ENCODE peak calls at places on chromosomes 16 and 17, in seven cellular contexts. Z, M, F, S, U, V and D are unnamed samples.
A peak's percentile ranks its signal among the peaks of the same experiment; 100 is the strongest.

GRCh38 chr16:9499921-9500593 is 408.6 kb downstream of the HAPSTR1 start:
- DNase-seq in Z (no peak), M (no peak), F (no peak), S (no peak), U (peak; percentile 29), V (no peak), D (no peak)

GRCh38 chr17:9842057-9842758 is 16.5 kb downstream of the GLP2R start:
- DNase-seq in Z (peak; percentile 35), M (peak; percentile 75), F (peak; percentile 77), S (no peak), U (no peak), V (peak; percentile 90), D (no peak)

GRCh38 chr16:18832613-18833012 is 31.3 kb upstream of the ARL6IP1 start:
- DNase-seq in Z (no peak), M (no peak), F (no peak), S (no peak), U (no peak), V (no peak), D (no peak)

GRCh38 chr16:57333402-57333801 is 25.2 kb upstream of the CCL22 start:
- DNase-seq in Z (no peak), M (no peak), F (no peak), S (no peak), U (no peak), V (no peak), D (no peak)

GRCh38 chr16:81863630-81864352 is 84.7 kb downstream of the PLCG2 start:
- DNase-seq in Z (no peak), M (no peak), F (no peak), S (no peak), U (no peak), V (no peak), D (no peak)

GRCh38 chr17:75475851-75476250 is 19.4 kb downstream of the TMEM94 start:
- DNase-seq in Z (no peak), M (no peak), F (peak; percentile 18), S (no peak), U (no peak), V (peak; percentile 58), D (no peak)

GRCh38 chr16:58615280-58615679 is 14.3 kb downstream of the CNOT1 start:
- DNase-seq in Z (no peak), M (no peak), F (peak; percentile 63), S (no peak), U (no peak), V (peak; percentile 28), D (no peak)

GRCh38 chr17:7855643-7856080 is 796 bp downstream of the TMEM88 start:
- DNase-seq in Z (no peak), M (no peak), F (no peak), S (no peak), U (no peak), V (no peak), D (peak; percentile 27)

GRCh38 chr16:31451681-31452351 is 7.5 kb upstream of the ARMC5 start:
- DNase-seq in Z (no peak), M (no peak), F (peak; percentile 80), S (peak; percentile 81), U (no peak), V (peak; percentile 79), D (peak; percentile 65)

GRCh38 chr16:56246051-56246817 is 54.9 kb downstream of the GNAO1 start:
- DNase-seq in Z (no peak), M (no peak), F (peak; percentile 5), S (peak; percentile 92), U (no peak), V (no peak), D (peak; percentile 90)

GRCh38 chr16:15874745-15875314 is 13.6 kb downstream of the CEP20 start:
- DNase-seq in Z (peak; percentile 62), M (peak; percentile 66), F (peak; percentile 80), S (no peak), U (peak; percentile 39), V (peak; percentile 82), D (no peak)

GRCh38 chr17:20092973-20093626 is 83.9 kb downstream of the SPECC1 start:
- DNase-seq in Z (no peak), M (no peak), F (no peak), S (no peak), U (no peak), V (no peak), D (no peak)

GRCh38 chr16:22424161-22424937 is 49.9 kb upstream of the CDR2 start:
- DNase-seq in Z (no peak), M (peak; percentile 68), F (no peak), S (no peak), U (no peak), V (peak; percentile 6), D (no peak)

GRCh38 chr16:80804451-80805383 is at the start of gene CDYL2:
- DNase-seq in Z (peak; percentile 49), M (no peak), F (peak; percentile 2), S (no peak), U (peak; percentile 29), V (peak; percentile 53), D (no peak)

GRCh38 chr16:85649411-85649977 is 36.4 kb downstream of the GSE1 start:
- DNase-seq in Z (no peak), M (no peak), F (no peak), S (no peak), U (no peak), V (no peak), D (no peak)

GRCh38 chr16:13351651-13352217 is 450.3 kb downstream of the SHISA9 start:
- DNase-seq in Z (no peak), M (no peak), F (no peak), S (no peak), U (no peak), V (no peak), D (no peak)

GRCh38 chr17:40883031-40883430 is 2.0 kb downstream of the KRT20 start:
- DNase-seq in Z (no peak), M (no peak), F (no peak), S (no peak), U (no peak), V (no peak), D (no peak)

GRCh38 chr17:22145605-22146178 is 453.4 kb downstream of the KCNJ18 start:
- DNase-seq in Z (no peak), M (no peak), F (no peak), S (no peak), U (no peak), V (no peak), D (no peak)

GRCh38 chr17:72222971-72223370 is 102.2 kb downstream of the SOX9 start:
- DNase-seq in Z (no peak), M (no peak), F (no peak), S (no peak), U (no peak), V (no peak), D (no peak)

GRCh38 chr17:49456172-49456965 is 38.7 kb upstream of the NGFR start:
- DNase-seq in Z (no peak), M (no peak), F (peak; percentile 89), S (no peak), U (no peak), V (peak; percentile 96), D (no peak)

GRCh38 chr17:46977348-46977747 is 1.7 kb downstream of the RPRML start:
- DNase-seq in Z (peak; percentile 31), M (no peak), F (peak; percentile 18), S (no peak), U (no peak), V (peak; percentile 32), D (no peak)

GRCh38 chr17:36008998-36009665 is 7.8 kb upstream of the CCL15 start:
- DNase-seq in Z (peak; percentile 35), M (no peak), F (peak; percentile 12), S (no peak), U (no peak), V (peak; percentile 20), D (no peak)
- TF ChIP-seq CTCF in Z (peak; percentile 36), M (no peak), F (peak; percentile 59), S (peak; percentile 32), U (no peak), V (peak; percentile 47), D (no peak)

GRCh38 chr17:64120159-64120558 is 9.8 kb downstream of the ERN1 start:
- DNase-seq in Z (no peak), M (no peak), F (no peak), S (no peak), U (no peak), V (no peak), D (no peak)

GRCh38 chr17:64115043-64115698 is 14.8 kb downstream of the ERN1 start:
- DNase-seq in Z (no peak), M (peak; percentile 63), F (no peak), S (no peak), U (peak; percentile 47), V (peak; percentile 66), D (no peak)

GRCh38 chr17:64112978-64113377 is 17.0 kb downstream of the ERN1 start:
- DNase-seq in Z (no peak), M (no peak), F (peak; percentile 69), S (no peak), U (no peak), V (no peak), D (no peak)

GRCh38 chr17:64118452-64118979 is 11.4 kb downstream of the ERN1 start:
- DNase-seq in Z (peak; percentile 36), M (peak; percentile 74), F (no peak), S (no peak), U (peak; percentile 74), V (peak; percentile 52), D (no peak)

DNA sequence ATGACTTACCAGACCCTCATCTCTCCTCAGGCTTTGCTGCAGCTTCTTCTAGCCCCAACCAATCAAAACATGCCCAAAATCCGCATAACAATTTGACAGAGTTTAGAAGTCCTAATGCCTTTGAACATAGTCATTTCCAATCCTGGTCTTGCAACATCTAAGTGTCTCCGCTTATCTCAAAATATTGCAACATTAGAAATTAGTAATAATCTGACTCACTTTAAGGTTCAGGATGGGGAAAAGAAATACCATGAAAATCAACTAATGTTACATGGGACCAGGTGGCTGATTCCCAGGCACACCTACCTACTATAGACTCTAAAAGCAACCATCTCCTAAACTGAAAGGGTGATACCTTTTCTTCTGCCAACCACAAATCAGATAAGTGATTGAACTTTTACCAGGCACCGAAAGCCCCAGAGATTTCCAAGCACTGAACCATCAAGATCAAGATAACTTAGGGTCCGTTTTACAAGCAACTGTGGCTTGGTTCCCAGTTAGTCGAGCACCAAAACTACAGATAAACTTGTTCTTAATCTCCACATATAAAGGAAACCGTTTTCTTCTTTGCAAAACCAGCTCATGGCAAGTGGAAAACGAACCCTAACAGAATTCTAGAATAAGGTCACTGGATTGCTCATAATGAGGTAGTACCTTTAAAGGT is 13.9 kb downstream of the ERN1 start:
- DNase-seq in Z (no peak), M (no peak), F (peak; percentile 94), S (no peak), U (no peak), V (peak; percentile 91), D (no peak)
- H3K27ac ChIP-seq in Z (no peak overlapping the region), M (no peak overlapping the region), F (peak overlapping the region; percentile 30), S (peak overlapping the region; percentile 54), U (peak overlapping the region; percentile 50), V (no peak overlapping the region), D (no peak overlapping the region)

GRCh38 chr17:76585649-76586593 is at the start of gene ST6GALNAC2:
- DNase-seq in Z (peak; percentile 75), M (no peak), F (no peak), S (no peak), U (peak; percentile 82), V (no peak), D (no peak)
- H3K4me3 ChIP-seq in Z (peak within 1 kb of the TSS; percentile 69), M (peak within 1 kb of the TSS; percentile 50), F (peak within 1 kb of the TSS; percentile 47), S (peak within 1 kb of the TSS; percentile 84), U (peak within 1 kb of the TSS; percentile 68), V (peak within 1 kb of the TSS; percentile 27), D (peak within 1 kb of the TSS; percentile 63)

DNA sequence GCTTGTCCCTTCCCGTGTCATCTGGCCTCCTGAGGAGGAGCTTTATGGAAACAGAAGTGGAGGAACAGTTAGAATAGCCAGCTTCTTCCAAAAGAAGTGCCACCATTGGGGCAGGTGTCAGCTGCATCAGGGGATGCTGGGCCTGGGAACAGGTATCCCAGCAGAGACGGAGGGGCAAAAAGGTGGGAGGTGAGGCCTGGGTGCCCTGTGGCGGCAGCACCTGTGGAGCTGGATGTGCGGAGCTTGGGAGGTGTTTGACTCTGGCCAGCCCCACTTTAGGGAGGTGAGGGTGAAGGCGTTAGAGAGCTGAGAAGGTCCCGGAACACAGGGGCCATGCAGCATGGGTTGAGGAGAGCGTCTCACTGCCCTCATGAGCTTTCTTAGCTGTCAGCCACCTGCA is 5.2 kb downstream of the SMCR8 start:
- DNase-seq in Z (no peak), M (no peak), F (no peak), S (no peak), U (no peak), V (no peak), D (no peak)
- TF ChIP-seq CTCF in Z (no peak), M (no peak), F (no peak), S (no peak), U (no peak), V (no peak), D (no peak)